ENCODE peak calls at places on chromosomes 13 and 19, in seven cellular contexts. J is breast epithelium, D is stomach, S is SK-N-SH, U is suprapubic skin, F is GM12878, L is transverse colon. V is an unnamed sample.

GRCh38 chr19:6720369-6721112 is at the start of gene C3:
- DNase-seq in J (no peak), D (peak), S (no peak), U (no peak), F (no peak), L (no peak), V (peak)

GRCh38 chr13:23915308-23915707 is 18.0 kb upstream of the C1QTNF9B start:
- DNase-seq in J (no peak), D (no peak), S (no peak), U (no peak), F (no peak), L (no peak), V (no peak)

GRCh38 chr13:50162001-50162400 is 146.8 kb downstream of the KCNRG start:
- DNase-seq in J (no peak), D (no peak), S (no peak), U (no peak), F (no peak), L (no peak), V (no peak)

GRCh38 chr19:15563325-15563794 is 51.7 kb upstream of the CYP4F8 start:
- DNase-seq in J (peak), D (peak), S (peak), U (no peak), F (no peak), L (peak), V (no peak)

GRCh38 chr19:2998642-2999041 is 21.3 kb downstream of the TLE6 start:
- DNase-seq in J (no peak), D (no peak), S (no peak), U (no peak), F (no peak), L (no peak), V (no peak)

GRCh38 chr19:52778811-52779210 is 7.8 kb downstream of the ZNF600 start:
- DNase-seq in J (no peak), D (no peak), S (no peak), U (no peak), F (peak), L (no peak), V (no peak)

GRCh38 chr13:111506131-111506530 is 185.7 kb downstream of the TEX29 start:
- DNase-seq in J (peak), D (peak), S (no peak), U (peak), F (no peak), L (no peak), V (no peak)

GRCh38 chr19:53332484-53332883 is 1.1 kb upstream of the ZNF845 start:
- DNase-seq in J (no peak), D (no peak), S (no peak), U (no peak), F (no peak), L (no peak), V (no peak)

GRCh38 chr13:45807520-45808099 is 43.9 kb downstream of the SIAH3 start:
- DNase-seq in J (no peak), D (peak), S (peak), U (no peak), F (peak), L (no peak), V (peak)

GRCh38 chr19:29119582-29119981 is 93.4 kb downstream of the UQCRFS1 start:
- DNase-seq in J (no peak), D (no peak), S (peak), U (peak), F (no peak), L (no peak), V (no peak)

GRCh38 chr13:64505511-64505910 is 2724.6 kb downstream of the PCDH9 start:
- DNase-seq in J (no peak), D (no peak), S (no peak), U (no peak), F (no peak), L (no peak), V (no peak)

GRCh38 chr13:109123971-109124370 is 494.6 kb downstream of the MYO16 start:
- DNase-seq in J (no peak), D (no peak), S (no peak), U (no peak), F (no peak), L (no peak), V (no peak)

GRCh38 chr13:26591672-26592071 is 34.2 kb downstream of the WASF3 start:
- DNase-seq in J (no peak), D (no peak), S (no peak), U (no peak), F (no peak), L (no peak), V (no peak)

GRCh38 chr13:83622422-83622784 is 259.9 kb downstream of the SLITRK1 start:
- DNase-seq in J (no peak), D (no peak), S (no peak), U (no peak), F (no peak), L (no peak), V (no peak)

GRCh38 chr19:17026041-17026658 is 460 bp downstream of the CPAMD8 start:
- DNase-seq in J (no peak), D (no peak), S (no peak), U (no peak), F (no peak), L (peak), V (peak)

GRCh38 chr19:57348136-57348535 is 2.9 kb upstream of the ZNF304 start:
- DNase-seq in J (no peak), D (no peak), S (no peak), U (no peak), F (no peak), L (no peak), V (no peak)

GRCh38 chr13:50168803-50169202 is 153.6 kb downstream of the KCNRG start:
- DNase-seq in J (no peak), D (no peak), S (no peak), U (no peak), F (no peak), L (no peak), V (no peak)

GRCh38 chr19:51135004-51135403 is 7.1 kb upstream of the SIGLEC7 start:
- DNase-seq in J (no peak), D (no peak), S (no peak), U (no peak), F (no peak), L (no peak), V (no peak)

GRCh38 chr19:3162418-3163229 is 15.9 kb upstream of the S1PR4 start:
- DNase-seq in J (no peak), D (no peak), S (peak), U (no peak), F (no peak), L (no peak), V (no peak)

GRCh38 chr19:52291781-52292180 is 5.2 kb upstream of the ZNF480 start:
- DNase-seq in J (no peak), D (no peak), S (no peak), U (no peak), F (no peak), L (no peak), V (no peak)

GRCh38 chr13:43128504-43128929 is 105.1 kb downstream of the DNAJC15 start:
- DNase-seq in J (no peak), D (no peak), S (peak), U (no peak), F (no peak), L (no peak), V (no peak)

GRCh38 chr19:49614096-49614857 is 23.3 kb downstream of the PRR12 start:
- DNase-seq in J (no peak), D (no peak), S (no peak), U (no peak), F (no peak), L (no peak), V (no peak)

DNA sequence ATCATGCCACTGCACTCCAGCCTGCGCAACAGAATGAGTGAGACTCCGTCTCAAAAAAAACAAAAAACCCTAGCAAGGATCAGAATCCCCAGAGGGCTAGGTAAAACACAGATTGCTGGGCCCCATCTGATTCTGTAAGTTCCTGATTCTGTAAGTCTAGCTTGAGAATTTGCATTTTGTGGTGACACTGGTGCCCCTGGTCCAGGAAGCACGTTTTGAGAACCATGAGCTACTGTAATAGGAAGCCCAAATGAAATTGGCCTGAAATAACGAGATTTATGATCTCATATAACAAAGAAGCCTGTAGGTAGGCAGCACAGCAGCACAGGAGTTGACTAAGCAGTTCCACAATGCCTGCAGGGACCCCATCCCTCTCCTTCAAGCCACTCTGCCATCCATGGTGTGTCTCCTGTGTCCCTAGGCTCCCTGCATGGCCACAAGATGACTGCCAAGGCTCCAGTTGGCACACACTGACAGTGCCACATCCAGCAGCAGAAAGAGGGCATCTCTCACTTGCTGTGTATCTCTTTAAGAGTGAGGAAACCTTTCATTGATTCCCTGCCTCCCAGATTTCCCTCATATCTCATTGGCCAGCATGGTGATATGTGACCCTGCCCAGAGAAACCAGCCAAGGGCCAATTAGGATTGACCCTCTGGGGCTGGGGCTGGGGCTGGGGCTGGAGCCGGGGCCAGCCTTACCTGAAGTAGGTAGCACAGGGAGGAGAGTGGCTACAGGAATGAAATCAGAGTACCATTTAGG is 21.7 kb downstream of the SIPA1L3 start:
- DNase-seq in J (no peak), D (no peak), S (no peak), U (no peak), F (peak), L (no peak), V (peak)
- H3K4me3 ChIP-seq in J (no peak), D (no peak), S (no peak), U (no peak), F (peak), L (no peak), V (no peak)

DNA sequence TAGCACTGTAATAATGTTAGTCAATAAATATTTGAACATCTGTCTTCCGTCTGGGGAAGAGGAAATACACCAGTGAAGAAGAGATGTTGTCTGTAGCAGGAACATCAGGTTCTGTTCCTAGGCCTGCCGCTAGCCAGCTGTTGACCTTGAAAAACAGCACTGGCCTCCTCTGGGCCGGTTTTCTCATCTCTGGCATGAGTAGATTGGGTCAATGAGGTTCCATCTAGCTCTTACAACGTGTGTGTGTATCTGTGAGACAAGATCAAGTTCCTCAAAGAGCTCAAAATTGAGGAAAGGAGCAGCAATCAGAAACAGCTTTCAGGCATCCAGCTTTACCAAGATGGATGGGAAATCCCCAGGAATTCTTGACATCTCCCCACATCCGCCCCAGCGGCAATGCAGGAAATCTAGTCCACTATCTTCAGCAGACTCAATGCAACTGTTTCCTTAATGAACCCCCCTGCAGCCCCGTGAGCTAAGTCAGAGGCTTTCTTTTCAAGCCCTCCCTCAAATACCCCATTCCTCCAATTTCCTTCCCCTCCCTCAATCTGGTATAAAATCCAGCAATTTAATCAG is 4.9 kb downstream of the FLT1 start:
- DNase-seq in J (no peak), D (no peak), S (no peak), U (no peak), F (no peak), L (no peak), V (no peak)
- TF ChIP-seq POLR2AphosphoS5 in J (no peak), D (no peak), S (no peak), U (no peak), F (no peak), L (no peak), V (peak)

GRCh38 chr13:60261432-60262351 is 98.0 kb upstream of the DIAPH3 start:
- DNase-seq in J (no peak), D (no peak), S (no peak), U (no peak), F (no peak), L (no peak), V (no peak)
- H3K4me3 ChIP-seq in J (no peak), D (no peak), S (no peak), U (no peak), F (no peak), L (no peak), V (no peak)

GRCh38 chr19:1026189-1027019 is at the start of gene CNN2:
- DNase-seq in J (peak), D (peak), S (peak), U (peak), F (no peak), L (peak), V (peak)
- TF ChIP-seq POLR2AphosphoS5 in J (peak), D (peak), S (peak), U (peak), F (peak), L (peak), V (peak)

GRCh38 chr19:55266404-55266803 is 7.6 kb upstream of the PPP6R1 start:
- DNase-seq in J (no peak), D (no peak), S (no peak), U (no peak), F (no peak), L (no peak), V (no peak)

GRCh38 chr19:55266840-55267239 is 8.0 kb upstream of the PPP6R1 start:
- DNase-seq in J (no peak), D (no peak), S (no peak), U (no peak), F (no peak), L (no peak), V (no peak)

GRCh38 chr19:55265173-55265572 is 6.4 kb upstream of the PPP6R1 start:
- DNase-seq in J (no peak), D (no peak), S (no peak), U (no peak), F (no peak), L (no peak), V (no peak)

GRCh38 chr19:55264531-55264930 is 5.7 kb upstream of the PPP6R1 start:
- DNase-seq in J (no peak), D (no peak), S (no peak), U (no peak), F (no peak), L (no peak), V (no peak)

GRCh38 chr19:55265723-55266386 is 7.0 kb upstream of the PPP6R1 start:
- DNase-seq in J (no peak), D (no peak), S (no peak), U (peak), F (no peak), L (no peak), V (no peak)
- H3K4me3 ChIP-seq in J (no peak), D (no peak), S (no peak), U (no peak), F (no peak), L (no peak), V (no peak)

GRCh38 chr13:100836696-100837095 is 162.1 kb upstream of the TMTC4 start:
- DNase-seq in J (no peak), D (no peak), S (no peak), U (no peak), F (no peak), L (no peak), V (no peak)
- TF ChIP-seq POLR2AphosphoS5 in J (no peak), D (no peak), S (no peak), U (no peak), F (no peak), L (no peak), V (no peak)

GRCh38 chr13:29743229-29743786 is 107.1 kb downstream of the UBL3 start:
- DNase-seq in J (peak), D (no peak), S (peak), U (peak), F (no peak), L (peak), V (no peak)
- H3K4me3 ChIP-seq in J (no peak), D (no peak), S (no peak), U (no peak), F (no peak), L (no peak), V (no peak)

GRCh38 chr13:107138468-107138867 is 570.5 kb upstream of the ARGLU1 start:
- DNase-seq in J (no peak), D (no peak), S (no peak), U (no peak), F (no peak), L (no peak), V (no peak)

GRCh38 chr13:107138987-107139386 is 571.0 kb upstream of the ARGLU1 start:
- DNase-seq in J (no peak), D (no peak), S (no peak), U (no peak), F (no peak), L (no peak), V (no peak)

GRCh38 chr13:107130516-107130915 is 562.6 kb upstream of the ARGLU1 start:
- DNase-seq in J (no peak), D (no peak), S (no peak), U (no peak), F (no peak), L (no peak), V (no peak)

DNA sequence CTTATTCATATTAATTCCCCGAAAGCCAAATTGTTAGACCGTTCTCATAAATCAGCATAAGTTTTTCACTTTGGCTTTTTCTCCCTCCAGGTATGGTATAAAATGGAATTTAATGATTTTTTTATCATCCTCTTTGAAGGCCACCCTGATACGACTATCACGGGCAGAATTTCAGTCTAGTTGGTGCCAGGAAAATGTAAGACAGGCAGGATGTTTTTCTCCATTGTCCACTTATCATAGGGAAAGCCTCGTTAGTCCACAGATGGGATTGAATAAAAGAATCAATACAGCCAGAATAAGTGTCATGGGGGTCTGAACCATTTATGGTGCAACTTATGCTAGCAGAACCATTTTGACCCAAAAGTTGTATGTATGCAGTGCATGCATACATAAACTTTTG is 566.0 kb upstream of the ARGLU1 start:
- DNase-seq in J (no peak), D (no peak), S (no peak), U (no peak), F (no peak), L (no peak), V (no peak)
- TF ChIP-seq POLR2AphosphoS5 in J (no peak), D (no peak), S (no peak), U (no peak), F (no peak), L (no peak), V (no peak)

DNA sequence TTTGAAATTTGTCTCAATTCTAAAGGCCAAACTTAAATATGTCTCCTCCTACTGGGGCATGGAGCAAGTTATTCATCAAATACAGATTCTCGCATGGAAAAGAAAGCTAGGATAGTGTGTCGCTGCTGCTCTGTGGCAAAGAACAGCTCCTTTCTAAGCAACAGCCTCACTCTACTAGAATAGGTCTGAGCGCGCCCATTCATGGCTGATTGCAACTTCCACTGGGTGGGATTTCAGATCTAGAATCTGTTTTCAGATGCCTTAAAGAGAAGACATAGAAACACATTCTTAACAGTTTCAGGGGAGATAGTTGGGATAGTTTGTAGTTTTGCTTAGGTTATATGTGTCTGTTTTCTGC is 2.4 kb downstream of the RGCC start:
- DNase-seq in J (no peak), D (no peak), S (no peak), U (no peak), F (no peak), L (no peak), V (no peak)
- H3K4me3 ChIP-seq in J (peak), D (peak), S (no peak), U (peak), F (no peak), L (peak), V (peak)

V was measured in upper lobe of left lung.